ENCODE peak calls at places on chromosomes 11 and 22, in ten cellular contexts. One of them, this sample, is unnamed.

GRCh38 chr11:108498816-108499408 is 728 bp upstream of the POGLUT3 start:
- DNase-seq in NAMALWA: no peak
- DNase-seq in tibial nerve: no peak
- DNase-seq in esophagus squamous epithelium: no peak
- DNase-seq in AG04450: no peak
- DNase-seq in T1000: no peak
- DNase-seq in ureter: peak
- DNase-seq in NCI-H1436: no peak
- DNase-seq in activated CD4-positive, alpha-beta T cell treated with anti-CD3 and anti-CD28 coated beads for 36 hours: peak
- DNase-seq in DMS153: no peak
- DNase-seq in this sample: no peak

GRCh38 chr11:13169709-13170108 is 107.9 kb upstream of the BMAL1 start:
- DNase-seq in NCI-H1436: no peak
- DNase-seq in T1000: no peak
- DNase-seq in esophagus squamous epithelium: no peak
- DNase-seq in tibial nerve: no peak
- DNase-seq in activated CD4-positive, alpha-beta T cell treated with anti-CD3 and anti-CD28 coated beads for 36 hours: no peak
- DNase-seq in DMS153: peak
- DNase-seq in NAMALWA: no peak
- DNase-seq in AG04450: peak
- DNase-seq in ureter: no peak
- DNase-seq in this sample: peak

GRCh38 chr22:44930711-44931035 is 79.1 kb downstream of the PHF21B start:
- DNase-seq in NAMALWA: no peak
- DNase-seq in activated CD4-positive, alpha-beta T cell treated with anti-CD3 and anti-CD28 coated beads for 36 hours: no peak
- DNase-seq in T1000: no peak
- DNase-seq in esophagus squamous epithelium: no peak
- DNase-seq in AG04450: no peak
- DNase-seq in NCI-H1436: no peak
- DNase-seq in tibial nerve: no peak
- DNase-seq in DMS153: no peak
- DNase-seq in ureter: no peak
- DNase-seq in this sample: no peak

GRCh38 chr11:124762077-124762623 is at the start of gene ESAM:
- DNase-seq in NAMALWA: peak
- DNase-seq in AG04450: no peak
- DNase-seq in NCI-H1436: peak
- DNase-seq in DMS153: no peak
- DNase-seq in esophagus squamous epithelium: no peak
- DNase-seq in tibial nerve: no peak
- DNase-seq in ureter: no peak
- DNase-seq in activated CD4-positive, alpha-beta T cell treated with anti-CD3 and anti-CD28 coated beads for 36 hours: peak
- DNase-seq in T1000: no peak
- DNase-seq in this sample: no peak

GRCh38 chr22:30609260-30610185 is 2.5 kb downstream of the TCN2 start:
- DNase-seq in DMS153: no peak
- DNase-seq in tibial nerve: peak
- DNase-seq in AG04450: peak
- DNase-seq in T1000: peak
- DNase-seq in NAMALWA: peak
- DNase-seq in esophagus squamous epithelium: no peak
- DNase-seq in ureter: peak
- DNase-seq in activated CD4-positive, alpha-beta T cell treated with anti-CD3 and anti-CD28 coated beads for 36 hours: peak
- DNase-seq in NCI-H1436: no peak
- DNase-seq in this sample: peak

GRCh38 chr11:70517996-70518907 is 119.9 kb downstream of the CTTN start:
- DNase-seq in ureter: no peak
- DNase-seq in activated CD4-positive, alpha-beta T cell treated with anti-CD3 and anti-CD28 coated beads for 36 hours: no peak
- DNase-seq in NCI-H1436: no peak
- DNase-seq in T1000: peak
- DNase-seq in NAMALWA: no peak
- DNase-seq in esophagus squamous epithelium: no peak
- DNase-seq in DMS153: no peak
- DNase-seq in AG04450: no peak
- DNase-seq in tibial nerve: no peak
- DNase-seq in this sample: peak

GRCh38 chr11:27696112-27696511 is 4.1 kb downstream of the BDNF start:
- DNase-seq in ureter: no peak
- DNase-seq in AG04450: no peak
- DNase-seq in activated CD4-positive, alpha-beta T cell treated with anti-CD3 and anti-CD28 coated beads for 36 hours: no peak
- DNase-seq in NAMALWA: no peak
- DNase-seq in esophagus squamous epithelium: no peak
- DNase-seq in T1000: no peak
- DNase-seq in NCI-H1436: no peak
- DNase-seq in DMS153: no peak
- DNase-seq in tibial nerve: no peak
- DNase-seq in this sample: peak

GRCh38 chr22:35131423-35132050 is 65.6 kb downstream of the ISX start:
- DNase-seq in esophagus squamous epithelium: no peak
- DNase-seq in ureter: no peak
- DNase-seq in NCI-H1436: no peak
- DNase-seq in AG04450: no peak
- DNase-seq in DMS153: no peak
- DNase-seq in NAMALWA: no peak
- DNase-seq in activated CD4-positive, alpha-beta T cell treated with anti-CD3 and anti-CD28 coated beads for 36 hours: no peak
- DNase-seq in tibial nerve: no peak
- DNase-seq in T1000: no peak
- DNase-seq in this sample: no peak

GRCh38 chr22:44538071-44538470 is 40.0 kb upstream of the RTL6 start:
- DNase-seq in activated CD4-positive, alpha-beta T cell treated with anti-CD3 and anti-CD28 coated beads for 36 hours: no peak
- DNase-seq in esophagus squamous epithelium: no peak
- DNase-seq in NCI-H1436: no peak
- DNase-seq in NAMALWA: no peak
- DNase-seq in tibial nerve: no peak
- DNase-seq in AG04450: no peak
- DNase-seq in T1000: no peak
- DNase-seq in ureter: no peak
- DNase-seq in DMS153: peak
- DNase-seq in this sample: no peak

GRCh38 chr11:47571895-47572294 is 6.5 kb downstream of the PTPMT1 start:
- DNase-seq in T1000: no peak
- DNase-seq in esophagus squamous epithelium: no peak
- DNase-seq in NAMALWA: no peak
- DNase-seq in ureter: no peak
- DNase-seq in AG04450: no peak
- DNase-seq in DMS153: no peak
- DNase-seq in activated CD4-positive, alpha-beta T cell treated with anti-CD3 and anti-CD28 coated beads for 36 hours: no peak
- DNase-seq in NCI-H1436: no peak
- DNase-seq in tibial nerve: no peak
- DNase-seq in this sample: peak

GRCh38 chr11:1670928-1671371 is 26.0 kb upstream of the KRTAP5-6 start:
- DNase-seq in DMS153: no peak
- DNase-seq in AG04450: no peak
- DNase-seq in activated CD4-positive, alpha-beta T cell treated with anti-CD3 and anti-CD28 coated beads for 36 hours: no peak
- DNase-seq in ureter: peak
- DNase-seq in NAMALWA: no peak
- DNase-seq in T1000: no peak
- DNase-seq in esophagus squamous epithelium: no peak
- DNase-seq in tibial nerve: no peak
- DNase-seq in NCI-H1436: no peak
- DNase-seq in this sample: no peak

GRCh38 chr11:101255036-101255435 is 125.4 kb upstream of the PGR start:
- DNase-seq in NCI-H1436: no peak
- DNase-seq in ureter: no peak
- DNase-seq in tibial nerve: no peak
- DNase-seq in T1000: no peak
- DNase-seq in AG04450: no peak
- DNase-seq in DMS153: no peak
- DNase-seq in NAMALWA: no peak
- DNase-seq in activated CD4-positive, alpha-beta T cell treated with anti-CD3 and anti-CD28 coated beads for 36 hours: no peak
- DNase-seq in esophagus squamous epithelium: no peak
- DNase-seq in this sample: no peak

GRCh38 chr11:10584071-10584501 is 15.6 kb upstream of the LYVE1 start:
- DNase-seq in DMS153: no peak
- DNase-seq in esophagus squamous epithelium: no peak
- DNase-seq in NCI-H1436: no peak
- DNase-seq in NAMALWA: no peak
- DNase-seq in tibial nerve: no peak
- DNase-seq in AG04450: peak
- DNase-seq in T1000: no peak
- DNase-seq in ureter: no peak
- DNase-seq in activated CD4-positive, alpha-beta T cell treated with anti-CD3 and anti-CD28 coated beads for 36 hours: no peak
- DNase-seq in this sample: no peak

GRCh38 chr11:21132146-21132720 is 462.8 kb downstream of the NELL1 start:
- DNase-seq in esophagus squamous epithelium: no peak
- DNase-seq in tibial nerve: no peak
- DNase-seq in NAMALWA: no peak
- DNase-seq in AG04450: no peak
- DNase-seq in activated CD4-positive, alpha-beta T cell treated with anti-CD3 and anti-CD28 coated beads for 36 hours: no peak
- DNase-seq in T1000: no peak
- DNase-seq in DMS153: no peak
- DNase-seq in NCI-H1436: no peak
- DNase-seq in ureter: no peak
- DNase-seq in this sample: no peak

GRCh38 chr22:50078246-50078645 is 7.0 kb downstream of the MLC1 start:
- DNase-seq in activated CD4-positive, alpha-beta T cell treated with anti-CD3 and anti-CD28 coated beads for 36 hours: no peak
- DNase-seq in ureter: no peak
- DNase-seq in DMS153: no peak
- DNase-seq in tibial nerve: no peak
- DNase-seq in NAMALWA: no peak
- DNase-seq in esophagus squamous epithelium: no peak
- DNase-seq in AG04450: no peak
- DNase-seq in NCI-H1436: no peak
- DNase-seq in T1000: no peak
- DNase-seq in this sample: no peak

GRCh38 chr22:20186871-20187546 is 36.2 kb upstream of the CCDC188 start:
- DNase-seq in T1000: no peak
- DNase-seq in DMS153: no peak
- DNase-seq in ureter: no peak
- DNase-seq in AG04450: no peak
- DNase-seq in NAMALWA: no peak
- DNase-seq in tibial nerve: no peak
- DNase-seq in esophagus squamous epithelium: no peak
- DNase-seq in NCI-H1436: no peak
- DNase-seq in activated CD4-positive, alpha-beta T cell treated with anti-CD3 and anti-CD28 coated beads for 36 hours: no peak
- DNase-seq in this sample: no peak

GRCh38 chr22:37054078-37054440 is 2.5 kb downstream of the KCTD17 start:
- DNase-seq in activated CD4-positive, alpha-beta T cell treated with anti-CD3 and anti-CD28 coated beads for 36 hours: no peak
- DNase-seq in AG04450: no peak
- DNase-seq in T1000: no peak
- DNase-seq in DMS153: peak
- DNase-seq in tibial nerve: no peak
- DNase-seq in NAMALWA: peak
- DNase-seq in esophagus squamous epithelium: no peak
- DNase-seq in NCI-H1436: peak
- DNase-seq in ureter: no peak
- DNase-seq in this sample: no peak

GRCh38 chr11:69133251-69133650 is 22.5 kb upstream of the SMIM38 start:
- DNase-seq in T1000: no peak
- DNase-seq in tibial nerve: no peak
- DNase-seq in AG04450: no peak
- DNase-seq in NCI-H1436: no peak
- DNase-seq in esophagus squamous epithelium: no peak
- DNase-seq in DMS153: no peak
- DNase-seq in activated CD4-positive, alpha-beta T cell treated with anti-CD3 and anti-CD28 coated beads for 36 hours: no peak
- DNase-seq in NAMALWA: no peak
- DNase-seq in ureter: no peak
- DNase-seq in this sample: no peak

GRCh38 chr22:19817561-19818263 is 37.0 kb downstream of the GNB1L start:
- DNase-seq in ureter: no peak
- DNase-seq in T1000: no peak
- DNase-seq in esophagus squamous epithelium: no peak
- DNase-seq in NCI-H1436: no peak
- DNase-seq in tibial nerve: no peak
- DNase-seq in NAMALWA: no peak
- DNase-seq in AG04450: no peak
- DNase-seq in activated CD4-positive, alpha-beta T cell treated with anti-CD3 and anti-CD28 coated beads for 36 hours: no peak
- DNase-seq in DMS153: no peak
- DNase-seq in this sample: no peak

GRCh38 chr22:27241430-27242110 is 560.0 kb downstream of the MN1 start:
- DNase-seq in activated CD4-positive, alpha-beta T cell treated with anti-CD3 and anti-CD28 coated beads for 36 hours: no peak
- DNase-seq in T1000: no peak
- DNase-seq in NCI-H1436: no peak
- DNase-seq in tibial nerve: no peak
- DNase-seq in NAMALWA: no peak
- DNase-seq in ureter: no peak
- DNase-seq in AG04450: no peak
- DNase-seq in DMS153: no peak
- DNase-seq in esophagus squamous epithelium: no peak
- DNase-seq in this sample: no peak

GRCh38 chr11:128026596-128026995 is 560.8 kb downstream of the ETS1 start:
- DNase-seq in tibial nerve: no peak
- DNase-seq in T1000: peak
- DNase-seq in NCI-H1436: no peak
- DNase-seq in ureter: no peak
- DNase-seq in esophagus squamous epithelium: no peak
- DNase-seq in DMS153: no peak
- DNase-seq in NAMALWA: no peak
- DNase-seq in AG04450: peak
- DNase-seq in activated CD4-positive, alpha-beta T cell treated with anti-CD3 and anti-CD28 coated beads for 36 hours: no peak
- DNase-seq in this sample: peak

GRCh38 chr22:36258750-36259619 is 6.1 kb downstream of the APOL1 start:
- DNase-seq in ureter: peak
- DNase-seq in NAMALWA: peak
- DNase-seq in esophagus squamous epithelium: no peak
- DNase-seq in NCI-H1436: no peak
- DNase-seq in activated CD4-positive, alpha-beta T cell treated with anti-CD3 and anti-CD28 coated beads for 36 hours: peak
- DNase-seq in T1000: no peak
- DNase-seq in DMS153: no peak
- DNase-seq in tibial nerve: no peak
- DNase-seq in AG04450: no peak
- DNase-seq in this sample: no peak

This sample was measured in fibroblast of gingiva.